ENCODE peak calls at places on chromosomes 4 and X, in seven cellular contexts. Q is central memory CD4-positive, alpha-beta T cell; X is kidney epithelial cell; Z is substantia nigra; J is H54; A is GM06990; W is SK-N-SH. O is an unnamed sample.

GRCh38 chr4:127781303-127782024 is 658 bp upstream of the HSPA4L start:
- DNase-seq in X (no peak), Z (no peak), J (peak), W (peak), Q (peak), A (peak), O (no peak)

GRCh38 chr4:71272976-71273375 is 65.8 kb upstream of the SLC4A4 start:
- DNase-seq in Z (no peak), X (no peak), J (no peak), A (no peak), W (no peak), Q (no peak), O (no peak)

GRCh38 chr4:152850377-152850776 is 70.6 kb downstream of the ARFIP1 start:
- DNase-seq in Q (no peak), W (no peak), J (no peak), X (peak), A (peak), Z (no peak), O (peak)

GRCh38 chr4:151822331-151822730 is 61.5 kb upstream of the GATB start:
- DNase-seq in Z (no peak), W (no peak), J (no peak), Q (no peak), X (no peak), A (no peak), O (no peak)

GRCh38 chr4:88949605-88950004 is 107.4 kb downstream of the FAM13A start:
- DNase-seq in W (no peak), X (no peak), A (no peak), Q (no peak), J (no peak), Z (no peak), O (no peak)

GRCh38 chrX:84924624-84925023 is 79.1 kb upstream of the APOOL start:
- DNase-seq in Q (no peak), A (no peak), W (no peak), J (no peak), X (no peak), Z (no peak), O (no peak)

GRCh38 chr4:71614626-71615025 is 169.3 kb downstream of the GC start:
- DNase-seq in W (no peak), Q (no peak), Z (no peak), A (no peak), J (no peak), X (no peak), O (no peak)

GRCh38 chrX:152259150-152259549 is 120.8 kb upstream of the MAGEA10 start:
- DNase-seq in Z (no peak), J (no peak), X (no peak), W (no peak), A (no peak), Q (no peak), O (no peak)

GRCh38 chrX:114075073-114075673 is 508.7 kb upstream of the HTR2C start:
- DNase-seq in Z (no peak), J (no peak), Q (no peak), A (no peak), W (peak), X (no peak), O (no peak)

GRCh38 chr4:174217273-174218126 is 66.0 kb downstream of the FBXO8 start:
- DNase-seq in A (no peak), J (peak), Q (peak), W (peak), Z (no peak), X (no peak), O (no peak)

GRCh38 chrX:23756165-23756564 is 13.1 kb upstream of the ACOT9 start:
- DNase-seq in W (peak), J (no peak), A (no peak), Z (peak), Q (peak), X (no peak), O (peak)

GRCh38 chr4:188275686-188276085 is 136.4 kb downstream of the TRIML1 start:
- DNase-seq in J (no peak), Z (no peak), A (no peak), X (no peak), W (no peak), Q (no peak), O (no peak)

GRCh38 chr4:7160951-7161440 is 31.3 kb upstream of the SORCS2 start:
- DNase-seq in Z (no peak), Q (no peak), X (no peak), J (no peak), W (peak), A (no peak), O (no peak)

GRCh38 chr4:121256346-121256745 is 92.2 kb upstream of the TNIP3 start:
- DNase-seq in W (no peak), A (peak), Q (peak), X (peak), Z (no peak), J (peak), O (no peak)

GRCh38 chr4:181157647-181158046 is 1085.6 kb upstream of the TENM3 start:
- DNase-seq in Z (no peak), X (no peak), J (no peak), A (no peak), W (no peak), Q (no peak), O (no peak)

GRCh38 chrX:1502853-1503252 is 34.1 kb downstream of the P2RY8 start:
- DNase-seq in A (no peak), Z (no peak), W (no peak), X (no peak), Q (no peak), J (no peak), O (no peak)

GRCh38 chrX:11334165-11334564 is 41.0 kb downstream of the AMELX start:
- DNase-seq in Q (no peak), W (no peak), A (no peak), Z (no peak), J (no peak), X (no peak), O (no peak)

GRCh38 chr4:25406081-25406692 is 29.1 kb downstream of the ANAPC4 start:
- DNase-seq in J (no peak), Q (no peak), X (no peak), A (no peak), Z (no peak), W (no peak), O (no peak)